ENCODE peak calls at places on chromosomes 5 and 9, in seven cellular contexts. One of them, this sample, is unnamed.

GRCh38 chr5:148962200-148962550 is 100.7 kb downstream of the SH3TC2 start:
- DNase-seq in activated T-helper 9 cell treated with anti-CD3 and anti-CD28 coated beads, Interleukin-2, amount 50 U/mL, for 16 hours: no peak
- DNase-seq in NCI-H2107: no peak
- DNase-seq in endothelial cell: no peak
- DNase-seq in psoas muscle: no peak
- DNase-seq in activated CD8-positive, alpha-beta T cell treated with anti-CD3 and anti-CD28 coated beads, Interleukin-2, amount 10 ng/mL, durations not matched to agents 7 days and 5 days: no peak
- DNase-seq in brain microvascular endothelial cell: no peak
- DNase-seq in this sample: no peak

GRCh38 chr5:176388003-176388340 is 426 bp downstream of the NOP16 start:
- DNase-seq in activated T-helper 9 cell treated with anti-CD3 and anti-CD28 coated beads, Interleukin-2, amount 50 U/mL, for 16 hours: peak; percentile 10
- DNase-seq in NCI-H2107: no peak
- DNase-seq in endothelial cell: peak; percentile 22
- DNase-seq in psoas muscle: no peak
- DNase-seq in activated CD8-positive, alpha-beta T cell treated with anti-CD3 and anti-CD28 coated beads, Interleukin-2, amount 10 ng/mL, durations not matched to agents 7 days and 5 days: peak; percentile 26
- DNase-seq in brain microvascular endothelial cell: peak; percentile 22
- DNase-seq in this sample: peak; percentile 32

GRCh38 chr5:2196989-2197531 is 314.3 kb upstream of the IRX4 start:
- DNase-seq in activated T-helper 9 cell treated with anti-CD3 and anti-CD28 coated beads, Interleukin-2, amount 50 U/mL, for 16 hours: no peak
- DNase-seq in NCI-H2107: no peak
- DNase-seq in endothelial cell: no peak
- DNase-seq in psoas muscle: no peak
- DNase-seq in activated CD8-positive, alpha-beta T cell treated with anti-CD3 and anti-CD28 coated beads, Interleukin-2, amount 10 ng/mL, durations not matched to agents 7 days and 5 days: no peak
- DNase-seq in brain microvascular endothelial cell: no peak
- DNase-seq in this sample: no peak

GRCh38 chr5:174751154-174751990 is 27.0 kb downstream of the MSX2 start:
- DNase-seq in activated T-helper 9 cell treated with anti-CD3 and anti-CD28 coated beads, Interleukin-2, amount 50 U/mL, for 16 hours: no peak
- DNase-seq in NCI-H2107: no peak
- DNase-seq in endothelial cell: no peak
- DNase-seq in psoas muscle: no peak
- DNase-seq in activated CD8-positive, alpha-beta T cell treated with anti-CD3 and anti-CD28 coated beads, Interleukin-2, amount 10 ng/mL, durations not matched to agents 7 days and 5 days: no peak
- DNase-seq in brain microvascular endothelial cell: no peak
- DNase-seq in this sample: no peak

GRCh38 chr9:19552693-19553092 is 143.9 kb downstream of the ACER2 start:
- DNase-seq in activated T-helper 9 cell treated with anti-CD3 and anti-CD28 coated beads, Interleukin-2, amount 50 U/mL, for 16 hours: no peak
- DNase-seq in NCI-H2107: no peak
- DNase-seq in endothelial cell: no peak
- DNase-seq in psoas muscle: no peak
- DNase-seq in activated CD8-positive, alpha-beta T cell treated with anti-CD3 and anti-CD28 coated beads, Interleukin-2, amount 10 ng/mL, durations not matched to agents 7 days and 5 days: no peak
- DNase-seq in brain microvascular endothelial cell: no peak
- DNase-seq in this sample: no peak

GRCh38 chr5:178750230-178750629 is 19.8 kb upstream of the ZNF354A start:
- DNase-seq in activated T-helper 9 cell treated with anti-CD3 and anti-CD28 coated beads, Interleukin-2, amount 50 U/mL, for 16 hours: no peak
- DNase-seq in NCI-H2107: no peak
- DNase-seq in endothelial cell: no peak
- DNase-seq in psoas muscle: no peak
- DNase-seq in activated CD8-positive, alpha-beta T cell treated with anti-CD3 and anti-CD28 coated beads, Interleukin-2, amount 10 ng/mL, durations not matched to agents 7 days and 5 days: no peak
- DNase-seq in brain microvascular endothelial cell: no peak
- DNase-seq in this sample: no peak

GRCh38 chr9:126564128-126564527 is 49.6 kb upstream of the LMX1B start:
- DNase-seq in activated T-helper 9 cell treated with anti-CD3 and anti-CD28 coated beads, Interleukin-2, amount 50 U/mL, for 16 hours: no peak
- DNase-seq in NCI-H2107: no peak
- DNase-seq in endothelial cell: peak; percentile 51
- DNase-seq in psoas muscle: no peak
- DNase-seq in activated CD8-positive, alpha-beta T cell treated with anti-CD3 and anti-CD28 coated beads, Interleukin-2, amount 10 ng/mL, durations not matched to agents 7 days and 5 days: no peak
- DNase-seq in brain microvascular endothelial cell: no peak
- DNase-seq in this sample: no peak

GRCh38 chr9:3879731-3880493 is 354.1 kb upstream of the RFX3 start:
- DNase-seq in activated T-helper 9 cell treated with anti-CD3 and anti-CD28 coated beads, Interleukin-2, amount 50 U/mL, for 16 hours: no peak
- DNase-seq in NCI-H2107: peak; percentile 18
- DNase-seq in endothelial cell: no peak
- DNase-seq in psoas muscle: no peak
- DNase-seq in activated CD8-positive, alpha-beta T cell treated with anti-CD3 and anti-CD28 coated beads, Interleukin-2, amount 10 ng/mL, durations not matched to agents 7 days and 5 days: no peak
- DNase-seq in brain microvascular endothelial cell: no peak
- DNase-seq in this sample: no peak

GRCh38 chr9:37908698-37909186 is 4.8 kb upstream of the SLC25A51 start:
- DNase-seq in activated T-helper 9 cell treated with anti-CD3 and anti-CD28 coated beads, Interleukin-2, amount 50 U/mL, for 16 hours: no peak
- DNase-seq in NCI-H2107: no peak
- DNase-seq in endothelial cell: no peak
- DNase-seq in psoas muscle: no peak
- DNase-seq in activated CD8-positive, alpha-beta T cell treated with anti-CD3 and anti-CD28 coated beads, Interleukin-2, amount 10 ng/mL, durations not matched to agents 7 days and 5 days: no peak
- DNase-seq in brain microvascular endothelial cell: peak; percentile 36
- DNase-seq in this sample: no peak

GRCh38 chr5:133121611-133122150 is 69.9 kb downstream of the HSPA4 start:
- DNase-seq in activated T-helper 9 cell treated with anti-CD3 and anti-CD28 coated beads, Interleukin-2, amount 50 U/mL, for 16 hours: no peak
- DNase-seq in NCI-H2107: no peak
- DNase-seq in endothelial cell: no peak
- DNase-seq in psoas muscle: no peak
- DNase-seq in activated CD8-positive, alpha-beta T cell treated with anti-CD3 and anti-CD28 coated beads, Interleukin-2, amount 10 ng/mL, durations not matched to agents 7 days and 5 days: no peak
- DNase-seq in brain microvascular endothelial cell: no peak
- DNase-seq in this sample: no peak

GRCh38 chr5:6253281-6253680 is 125.1 kb downstream of the MED10 start:
- DNase-seq in activated T-helper 9 cell treated with anti-CD3 and anti-CD28 coated beads, Interleukin-2, amount 50 U/mL, for 16 hours: no peak
- DNase-seq in NCI-H2107: no peak
- DNase-seq in endothelial cell: no peak
- DNase-seq in psoas muscle: no peak
- DNase-seq in activated CD8-positive, alpha-beta T cell treated with anti-CD3 and anti-CD28 coated beads, Interleukin-2, amount 10 ng/mL, durations not matched to agents 7 days and 5 days: no peak
- DNase-seq in brain microvascular endothelial cell: no peak
- DNase-seq in this sample: no peak

GRCh38 chr5:74201334-74202081 is 439.0 kb downstream of the ENC1 start:
- DNase-seq in activated T-helper 9 cell treated with anti-CD3 and anti-CD28 coated beads, Interleukin-2, amount 50 U/mL, for 16 hours: no peak
- DNase-seq in NCI-H2107: no peak
- DNase-seq in endothelial cell: no peak
- DNase-seq in psoas muscle: peak; percentile 49
- DNase-seq in activated CD8-positive, alpha-beta T cell treated with anti-CD3 and anti-CD28 coated beads, Interleukin-2, amount 10 ng/mL, durations not matched to agents 7 days and 5 days: no peak
- DNase-seq in brain microvascular endothelial cell: peak; percentile 42
- DNase-seq in this sample: no peak

GRCh38 chr9:133051281-133051900 is 10.4 kb upstream of the CEL start:
- DNase-seq in activated T-helper 9 cell treated with anti-CD3 and anti-CD28 coated beads, Interleukin-2, amount 50 U/mL, for 16 hours: no peak
- DNase-seq in NCI-H2107: no peak
- DNase-seq in endothelial cell: no peak
- DNase-seq in psoas muscle: no peak
- DNase-seq in activated CD8-positive, alpha-beta T cell treated with anti-CD3 and anti-CD28 coated beads, Interleukin-2, amount 10 ng/mL, durations not matched to agents 7 days and 5 days: no peak
- DNase-seq in brain microvascular endothelial cell: no peak
- DNase-seq in this sample: no peak

GRCh38 chr5:149936044-149936699 is 8.4 kb downstream of the PDE6A start:
- DNase-seq in activated T-helper 9 cell treated with anti-CD3 and anti-CD28 coated beads, Interleukin-2, amount 50 U/mL, for 16 hours: no peak
- DNase-seq in NCI-H2107: no peak
- DNase-seq in endothelial cell: no peak
- DNase-seq in psoas muscle: no peak
- DNase-seq in activated CD8-positive, alpha-beta T cell treated with anti-CD3 and anti-CD28 coated beads, Interleukin-2, amount 10 ng/mL, durations not matched to agents 7 days and 5 days: no peak
- DNase-seq in brain microvascular endothelial cell: no peak
- DNase-seq in this sample: no peak

GRCh38 chr5:59645380-59645779 is 248.1 kb downstream of the PDE4D start:
- DNase-seq in activated T-helper 9 cell treated with anti-CD3 and anti-CD28 coated beads, Interleukin-2, amount 50 U/mL, for 16 hours: no peak
- DNase-seq in NCI-H2107: no peak
- DNase-seq in endothelial cell: no peak
- DNase-seq in psoas muscle: no peak
- DNase-seq in activated CD8-positive, alpha-beta T cell treated with anti-CD3 and anti-CD28 coated beads, Interleukin-2, amount 10 ng/mL, durations not matched to agents 7 days and 5 days: no peak
- DNase-seq in brain microvascular endothelial cell: no peak
- DNase-seq in this sample: no peak

GRCh38 chr9:79489241-79490000 is 82.3 kb upstream of the TLE4 start:
- DNase-seq in activated T-helper 9 cell treated with anti-CD3 and anti-CD28 coated beads, Interleukin-2, amount 50 U/mL, for 16 hours: no peak
- DNase-seq in NCI-H2107: no peak
- DNase-seq in endothelial cell: no peak
- DNase-seq in psoas muscle: no peak
- DNase-seq in activated CD8-positive, alpha-beta T cell treated with anti-CD3 and anti-CD28 coated beads, Interleukin-2, amount 10 ng/mL, durations not matched to agents 7 days and 5 days: no peak
- DNase-seq in brain microvascular endothelial cell: peak; percentile 63
- DNase-seq in this sample: no peak

GRCh38 chr5:96781734-96782064 is 26.0 kb downstream of the ERAP1 start:
- DNase-seq in activated T-helper 9 cell treated with anti-CD3 and anti-CD28 coated beads, Interleukin-2, amount 50 U/mL, for 16 hours: no peak
- DNase-seq in NCI-H2107: no peak
- DNase-seq in endothelial cell: no peak
- DNase-seq in psoas muscle: no peak
- DNase-seq in activated CD8-positive, alpha-beta T cell treated with anti-CD3 and anti-CD28 coated beads, Interleukin-2, amount 10 ng/mL, durations not matched to agents 7 days and 5 days: no peak
- DNase-seq in brain microvascular endothelial cell: no peak
- DNase-seq in this sample: no peak